ENCODE peak calls at places on chromosomes 5 and 9, in four cellular contexts. H is HepG2, X is K562, F is H1. Y is an unnamed sample.

GRCh38 chr5:132500244-132500930 is 9.8 kb upstream of the IRF1 start:
- DNase-seq in H (no peak), X (no peak), F (peak; percentile 37), Y (no peak)

GRCh38 chr9:127733609-127734008 is 1.5 kb downstream of the TOR2A start:
- DNase-seq in H (no peak), X (no peak), F (no peak), Y (no peak)

GRCh38 chr5:175867587-175868347 is 3.6 kb upstream of the CPLX2 start:
- DNase-seq in H (peak; percentile 90), X (peak; percentile 43), F (peak; percentile 65), Y (peak; percentile 48)

GRCh38 chr5:115946655-115947054 is 15.6 kb upstream of the LVRN start:
- DNase-seq in H (no peak), X (no peak), F (no peak), Y (no peak)

GRCh38 chr9:113649054-113649453 is 185.5 kb downstream of the RGS3 start:
- DNase-seq in H (no peak), X (no peak), F (no peak), Y (no peak)

GRCh38 chr5:67549947-67550346 is 353.3 kb upstream of the CD180 start:
- DNase-seq in H (no peak), X (no peak), F (no peak), Y (no peak)

GRCh38 chr5:43152946-43153345 is 32.2 kb downstream of the ZNF131 start:
- DNase-seq in H (no peak), X (no peak), F (no peak), Y (no peak)

GRCh38 chr9:88742483-88742882 is 207.5 kb downstream of the NXNL2 start:
- DNase-seq in H (no peak), X (no peak), F (no peak), Y (no peak)

GRCh38 chr9:123093141-123093540 is 59.7 kb downstream of the GPR21 start:
- DNase-seq in H (no peak), X (no peak), F (no peak), Y (no peak)

GRCh38 chr9:38233343-38233742 is 159.2 kb upstream of the ALDH1B1 start:
- DNase-seq in H (no peak), X (no peak), F (no peak), Y (no peak)

GRCh38 chr9:32378496-32378895 is 5.9 kb upstream of the ACO1 start:
- DNase-seq in H (peak; percentile 76), X (peak; percentile 66), F (no peak), Y (peak; percentile 71)

GRCh38 chr9:113245894-113246293 is 24.6 kb downstream of the SLC31A1 start:
- DNase-seq in H (no peak), X (no peak), F (no peak), Y (no peak)

GRCh38 chr9:114553202-114553601 is 34.4 kb upstream of the ATP6V1G1 start:
- DNase-seq in H (no peak), X (no peak), F (no peak), Y (no peak)

GRCh38 chr5:1772634-1773033 is 27.0 kb downstream of the MRPL36 start:
- DNase-seq in H (peak; percentile 44), X (peak; percentile 37), F (no peak), Y (peak; percentile 38)

GRCh38 chr5:93058309-93058708 is 522.7 kb downstream of the NR2F1-AS1 start:
- DNase-seq in H (no peak), X (no peak), F (no peak), Y (no peak)

GRCh38 chr9:95089257-95089873 is 228.1 kb downstream of the FANCC start:
- DNase-seq in H (no peak), X (no peak), F (no peak), Y (no peak)

GRCh38 chr5:16554110-16554509 is 62.7 kb downstream of the RETREG1 start:
- DNase-seq in H (no peak), X (no peak), F (no peak), Y (no peak)

GRCh38 chr5:3654515-3654914 is 58.9 kb downstream of the IRX1 start:
- DNase-seq in H (no peak), X (no peak), F (no peak), Y (no peak)

GRCh38 chr5:81425569-81425968 is 31.6 kb upstream of the ACOT12 start:
- DNase-seq in H (peak; percentile 32), X (peak; percentile 28), F (no peak), Y (peak; percentile 28)

GRCh38 chr9:114034663-114035062 is 43.4 kb downstream of the AMBP start:
- DNase-seq in H (no peak), X (no peak), F (peak; percentile 28), Y (no peak)

GRCh38 chr5:98529321-98529720 is 244.1 kb upstream of the RGMB start:
- DNase-seq in H (no peak), X (no peak), F (no peak), Y (no peak)

GRCh38 chr5:56160723-56161445 is 72.2 kb downstream of the ANKRD55 start:
- DNase-seq in H (peak; percentile 49), X (no peak), F (no peak), Y (no peak)

GRCh38 chr5:56161446-56161838 is 71.7 kb downstream of the ANKRD55 start:
- DNase-seq in H (no peak), X (no peak), F (no peak), Y (no peak)

GRCh38 chr5:56155992-56156584 is 77.0 kb downstream of the ANKRD55 start:
- DNase-seq in H (no peak), X (no peak), F (no peak), Y (no peak)

GRCh38 chr5:56159521-56159947 is 73.6 kb downstream of the ANKRD55 start:
- DNase-seq in H (no peak), X (no peak), F (no peak), Y (no peak)

GRCh38 chr5:56158331-56158960 is 74.7 kb downstream of the ANKRD55 start:
- DNase-seq in H (no peak), X (no peak), F (no peak), Y (no peak)
- TF ChIP-seq FOSL1 in H (no peak), X (no peak), F (no peak), Y (no peak)

GRCh38 chr5:174572591-174572990 is 151.8 kb upstream of the MSX2 start:
- DNase-seq in H (no peak), X (no peak), F (no peak), Y (no peak)
- TF ChIP-seq FOSL1 in H (no peak), X (no peak), F (no peak), Y (no peak)

GRCh38 chr9:97852399-97853055 is 499 bp upstream of the FOXE1 start:
- DNase-seq in H (no peak), X (no peak), F (no peak), Y (no peak)
- TF ChIP-seq FOSL1 in H (no peak), X (no peak), F (no peak), Y (no peak)

DNA sequence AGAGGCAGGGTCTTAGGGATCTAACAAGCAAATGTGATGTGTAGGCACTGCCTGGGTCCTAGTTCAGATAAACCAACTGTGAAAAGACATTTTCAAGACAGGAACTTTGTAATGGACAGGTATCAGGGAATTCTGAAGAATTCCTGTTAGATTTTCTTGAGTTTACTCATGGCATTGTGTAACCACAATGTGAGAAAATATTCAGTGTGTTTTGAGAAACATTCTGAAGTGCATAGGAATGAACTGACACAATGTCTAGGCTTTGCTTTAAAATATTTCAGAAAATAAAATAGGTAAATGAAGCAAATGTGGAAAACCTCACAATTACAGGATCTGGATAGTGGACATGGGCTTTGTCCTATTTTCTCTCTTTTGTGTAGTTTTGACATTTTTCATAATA is 15.2 kb upstream of the AFAP1L1 start:
- DNase-seq in H (no peak), X (no peak), F (no peak), Y (no peak)
- TF ChIP-seq FOSL1 in H (no peak), X (no peak), F (no peak), Y (no peak)

GRCh38 chr5:113806823-113807222 is 293.3 kb downstream of the YTHDC2 start:
- DNase-seq in H (no peak), X (no peak), F (no peak), Y (no peak)
- TF ChIP-seq FOSL1 in H (no peak), X (no peak), F (no peak), Y (no peak)

DNA sequence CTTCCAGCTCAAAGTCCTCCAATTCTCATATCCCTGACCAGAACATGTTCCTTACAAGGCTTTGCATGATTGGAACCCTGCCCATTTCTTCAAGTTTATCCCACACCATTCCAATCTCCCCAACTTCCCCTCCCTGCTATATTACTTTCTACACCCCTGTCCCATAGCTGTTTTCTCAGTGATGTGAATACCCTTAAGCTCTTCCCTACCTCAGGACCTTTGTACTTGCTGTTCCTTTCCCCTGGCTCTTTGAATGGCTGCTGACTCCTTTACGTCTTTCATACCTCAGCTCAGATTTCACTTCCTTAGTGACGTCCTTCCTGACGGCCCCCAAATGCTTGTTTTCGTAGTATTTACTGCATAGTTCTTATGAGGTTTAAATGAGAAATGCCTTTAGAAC is 166.2 kb upstream of the ZNF462 start:
- DNase-seq in H (no peak), X (no peak), F (no peak), Y (no peak)
- TF ChIP-seq FOSL1 in H (no peak), X (no peak), F (no peak), Y (no peak)

Y was measured in HCT116.